ENCODE peak calls at places on chromosomes 2 and 18, in six cellular contexts. R is heart right ventricle, E is H1, G is GM13976, F is IMR-90, I is HCT116. Z is an unnamed sample.

GRCh38 chr2:7966032-7966431 is 715.8 kb upstream of the ID2 start:
- DNase-seq in E (no peak), R (no peak), I (no peak), F (no peak), G (no peak), Z (no peak)

GRCh38 chr2:211405036-211405435 is 848.6 kb downstream of the CPS1 start:
- DNase-seq in F (no peak), I (no peak), R (no peak), E (no peak), G (no peak), Z (no peak)

GRCh38 chr2:64142817-64143153 is 1.4 kb downstream of the PELI1 start:
- DNase-seq in G (no peak), E (no peak), R (no peak), F (peak), I (no peak), Z (no peak)

GRCh38 chr2:64837925-64838641 is 151.1 kb upstream of the SLC1A4 start:
- DNase-seq in E (no peak), F (no peak), I (peak), G (no peak), R (peak), Z (no peak)

GRCh38 chr2:120919216-120919615 is 183.5 kb downstream of the GLI2 start:
- DNase-seq in F (no peak), E (no peak), R (no peak), I (no peak), G (no peak), Z (no peak)

GRCh38 chr18:12657048-12657848 is 659 bp downstream of the SPIRE1 start:
- DNase-seq in R (peak), F (peak), I (no peak), E (peak), G (peak), Z (peak)

GRCh38 chr18:73741946-73742345 is 405.7 kb downstream of the FBXO15 start:
- DNase-seq in F (peak), R (no peak), G (no peak), I (no peak), E (no peak), Z (no peak)

GRCh38 chr2:224881846-224882245 is 160.4 kb downstream of the DOCK10 start:
- DNase-seq in F (peak), R (no peak), G (no peak), E (no peak), I (no peak), Z (no peak)

GRCh38 chr2:86078801-86079545 is 26.7 kb downstream of the POLR1A start:
- DNase-seq in R (no peak), E (no peak), F (peak), I (no peak), G (peak), Z (no peak)

GRCh38 chr2:230797515-230798495 is 66.9 kb upstream of the ITM2C start:
- DNase-seq in E (no peak), I (no peak), G (peak), F (peak), R (no peak), Z (no peak)

GRCh38 chr2:237700583-237701032 is 73.2 kb downstream of the LRRFIP1 start:
- DNase-seq in I (no peak), R (peak), F (peak), G (peak), E (no peak), Z (no peak)

GRCh38 chr2:177908182-177908581 is 164.4 kb downstream of the PDE11A start:
- DNase-seq in F (peak), R (no peak), G (no peak), I (no peak), E (no peak), Z (no peak)
- TF ChIP-seq CTCF in F (no peak), R (no peak), G (no peak), I (no peak), E (peak), Z (no peak)

GRCh38 chr2:102844911-102845310 is 83.1 kb downstream of the TMEM182 start:
- DNase-seq in I (no peak), F (no peak), E (no peak), R (no peak), G (no peak), Z (no peak)

GRCh38 chr2:102837626-102838198 is 75.9 kb downstream of the TMEM182 start:
- DNase-seq in R (no peak), E (no peak), I (no peak), G (no peak), F (no peak), Z (no peak)

GRCh38 chr2:102839668-102840388 is 78.0 kb downstream of the TMEM182 start:
- DNase-seq in I (peak), E (peak), G (peak), R (no peak), F (peak), Z (peak)

GRCh38 chr2:102843759-102844443 is 82.1 kb downstream of the TMEM182 start:
- DNase-seq in E (no peak), F (no peak), I (no peak), G (no peak), R (no peak), Z (no peak)

DNA sequence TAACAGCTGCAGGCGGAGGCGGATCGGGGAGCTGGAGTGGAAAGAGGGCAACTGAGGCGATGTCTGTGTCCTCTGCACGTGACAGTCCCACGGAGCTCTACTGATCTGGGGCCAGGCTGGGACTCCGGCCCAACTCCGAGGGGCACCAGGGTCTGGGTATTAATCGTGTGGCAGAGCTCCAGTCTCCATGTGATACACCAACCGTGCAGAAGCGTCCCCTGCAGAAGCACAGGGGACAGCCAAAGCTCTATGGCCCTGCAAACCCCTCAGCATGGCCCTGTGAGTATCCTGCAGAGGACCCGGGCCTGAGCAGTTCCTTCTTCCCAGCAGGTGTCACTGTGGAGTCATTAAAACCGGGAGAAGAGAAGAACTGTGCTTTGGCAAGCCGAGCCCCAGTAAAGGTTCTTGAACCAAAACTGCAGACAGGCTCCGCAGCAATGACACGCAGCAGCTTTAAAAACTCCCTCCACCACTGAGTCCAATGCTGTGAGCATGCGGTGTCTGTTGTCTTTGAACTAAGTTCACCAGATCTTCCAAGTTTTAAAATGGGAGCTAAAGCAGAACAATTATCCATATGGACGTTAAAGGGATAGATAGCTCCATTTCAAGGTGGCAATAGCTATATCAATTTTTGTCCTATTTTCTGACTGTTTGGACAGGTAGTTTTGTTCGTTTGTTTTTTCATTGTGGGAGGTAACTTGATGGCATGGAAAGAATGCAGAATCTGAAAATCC is 79.4 kb downstream of the TMEM182 start:
- DNase-seq in R (no peak), I (peak), E (peak), F (peak), G (peak), Z (peak)
- TF ChIP-seq CTCF in R (peak), I (peak), E (peak), F (peak), G (peak), Z (peak)

GRCh38 chr2:31688282-31688681 is 107.5 kb upstream of the SRD5A2 start:
- DNase-seq in I (peak), E (no peak), G (no peak), F (no peak), R (no peak), Z (no peak)
- TF ChIP-seq CTCF in I (peak), E (peak), G (peak), F (peak), R (peak), Z (peak)

GRCh38 chr2:232030229-232030628 is 68.7 kb downstream of the DIS3L2 start:
- DNase-seq in R (no peak), F (no peak), I (no peak), G (no peak), E (no peak), Z (no peak)
- TF ChIP-seq CTCF in R (peak), F (no peak), I (no peak), G (no peak), E (peak), Z (peak)

DNA sequence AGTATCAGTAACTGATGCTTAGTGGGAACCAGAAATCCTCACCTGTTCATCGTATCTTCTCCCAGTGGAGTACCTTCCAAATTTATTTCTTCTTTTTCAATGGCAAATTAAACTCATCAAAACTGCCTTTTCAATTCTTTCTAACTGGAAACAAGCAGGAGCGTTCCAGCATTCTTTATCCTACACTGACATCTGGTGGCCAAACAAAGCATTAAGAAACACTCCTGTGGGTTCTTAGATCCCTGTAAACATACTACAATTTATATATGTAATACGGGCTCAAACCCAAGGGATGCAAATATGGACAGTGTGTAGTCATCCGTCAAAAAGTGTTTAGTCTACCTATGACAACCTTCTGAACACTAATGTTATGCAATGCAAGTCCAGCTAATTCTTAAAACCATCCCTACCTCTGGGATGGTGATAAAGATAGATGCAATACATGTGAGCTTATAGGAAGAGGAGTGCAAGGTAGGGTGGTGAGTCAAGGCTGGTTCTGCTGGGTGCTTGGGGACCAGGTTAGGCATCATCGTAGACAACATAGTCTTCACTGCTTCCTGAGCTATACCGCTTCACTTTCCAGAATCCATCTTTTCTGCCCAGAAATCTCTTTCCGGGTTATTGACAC is 375.0 kb downstream of the CTNNA2 start:
- DNase-seq in G (peak), R (no peak), E (no peak), F (peak), I (peak), Z (peak)
- TF ChIP-seq CTCF in G (peak), R (peak), E (peak), F (peak), I (peak), Z (peak)

DNA sequence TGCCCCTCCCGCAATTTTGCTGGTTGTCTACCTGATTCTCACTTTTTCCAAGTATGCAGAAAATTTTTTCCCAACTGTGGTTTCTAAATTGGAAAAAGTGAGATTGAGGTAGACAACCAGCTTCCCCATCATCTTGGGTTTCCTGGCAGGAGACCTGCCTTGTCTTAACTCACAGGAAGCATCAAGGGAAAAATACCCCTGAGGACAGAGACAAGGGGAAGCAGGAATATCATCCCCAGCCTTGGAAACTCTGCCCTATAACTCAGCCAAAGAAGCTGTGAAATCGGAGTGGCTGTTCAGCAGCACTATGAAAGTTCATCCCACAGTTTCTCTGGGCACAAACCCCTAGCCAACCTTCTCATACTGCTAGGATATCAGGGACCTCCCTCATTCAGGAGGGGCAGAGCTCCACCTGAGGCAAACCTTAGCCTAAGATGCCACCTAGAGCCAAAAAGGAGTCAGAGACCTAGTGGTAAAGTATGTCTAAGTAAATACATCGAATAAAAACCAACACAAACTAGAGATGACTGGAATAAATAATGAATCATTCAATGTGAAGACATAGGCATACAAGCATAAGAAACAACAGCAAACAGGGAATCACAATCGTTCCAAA is 68.2 kb downstream of the ZSWIM2 start:
- DNase-seq in I (peak), E (no peak), F (peak), G (peak), R (no peak), Z (no peak)
- TF ChIP-seq CTCF in I (peak), E (peak), F (peak), G (peak), R (no peak), Z (peak)